ENCODE peak calls at places on chromosomes 7 and 10, in six cellular contexts. M is prostate gland, Q is WERI-Rb-1, A is ascending aorta, W is IMR-90, S is left ventricle myocardium inferior. L is an unnamed sample.

GRCh38 chr7:106543221-106543757 is 117.7 kb downstream of the CCDC71L start:
- DNase-seq in W (no peak), S (no peak), Q (no peak), M (no peak), A (no peak), L (no peak)

GRCh38 chr10:45547966-45548513 is 124.5 kb downstream of the ZFAND4 start:
- DNase-seq in S (no peak), Q (no peak), W (no peak), M (no peak), A (no peak), L (no peak)

GRCh38 chr7:7719235-7719634 is 828 bp upstream of the RPA3 start:
- DNase-seq in S (no peak), Q (peak), W (peak), M (peak), A (no peak), L (no peak)

GRCh38 chr10:11468126-11468742 is 143.2 kb downstream of the USP6NL start:
- DNase-seq in W (peak), S (no peak), M (no peak), A (no peak), Q (no peak), L (no peak)

GRCh38 chr10:49631975-49632374 is 18.1 kb downstream of the CHAT start:
- DNase-seq in W (no peak), S (no peak), A (no peak), M (no peak), Q (no peak), L (no peak)

GRCh38 chr10:131723601-131724530 is 176.9 kb upstream of the PPP2R2D start:
- DNase-seq in S (no peak), M (no peak), Q (no peak), W (no peak), A (no peak), L (no peak)

GRCh38 chr10:117362313-117362712 is 12.9 kb downstream of the PDZD8 start:
- DNase-seq in S (no peak), W (peak), Q (no peak), A (no peak), M (no peak), L (no peak)

GRCh38 chr10:79490400-79491081 is 21.8 kb upstream of the EIF5AL1 start:
- DNase-seq in A (no peak), M (no peak), Q (peak), S (peak), W (peak), L (peak)

GRCh38 chr7:112646787-112647186 is 143.4 kb downstream of the TMEM168 start:
- DNase-seq in Q (peak), A (no peak), S (no peak), W (no peak), M (no peak), L (no peak)

GRCh38 chr7:94584113-94584512 is 71.8 kb downstream of the SGCE start:
- DNase-seq in Q (no peak), M (peak), A (no peak), S (no peak), W (peak), L (no peak)

GRCh38 chr7:147096629-147097028 is 980.0 kb downstream of the CNTNAP2 start:
- DNase-seq in A (no peak), Q (no peak), W (no peak), S (no peak), M (no peak), L (no peak)

GRCh38 chr7:11343818-11344413 is 370.2 kb downstream of the PHF14 start:
- DNase-seq in S (no peak), A (no peak), W (peak), Q (no peak), M (peak), L (no peak)

GRCh38 chr10:71230656-71231025 is 18.3 kb downstream of the UNC5B start:
- DNase-seq in S (no peak), A (no peak), M (no peak), W (no peak), Q (no peak), L (no peak)

GRCh38 chr10:125982256-125982948 is 86.0 kb downstream of the FANK1 start:
- DNase-seq in W (peak), S (no peak), A (no peak), M (peak), Q (peak), L (peak)

GRCh38 chr10:31017534-31018361 is 13.9 kb downstream of the ZNF438 start:
- DNase-seq in A (no peak), M (no peak), S (no peak), W (no peak), Q (peak), L (no peak)

GRCh38 chr7:55438765-55439525 is 73.8 kb downstream of the LANCL2 start:
- DNase-seq in Q (peak), W (peak), A (no peak), M (peak), S (peak), L (peak)

GRCh38 chr10:75195035-75195763 is 15.4 kb upstream of the VDAC2 start:
- DNase-seq in W (peak), S (no peak), A (no peak), Q (no peak), M (no peak), L (no peak)

GRCh38 chr7:16667355-16667754 is 21.4 kb downstream of the BZW2 start:
- DNase-seq in A (no peak), Q (no peak), M (no peak), W (no peak), S (no peak), L (no peak)

GRCh38 chr7:69638674-69639073 is 40.4 kb downstream of the AUTS2 start:
- DNase-seq in Q (no peak), W (no peak), M (no peak), S (no peak), A (no peak), L (no peak)

GRCh38 chr7:28093617-28094232 is 86.9 kb downstream of the JAZF1 start:
- DNase-seq in A (no peak), M (peak), S (peak), Q (peak), W (peak), L (peak)

GRCh38 chr7:132145466-132145865 is 430.8 kb downstream of the PLXNA4 start:
- DNase-seq in W (peak), S (peak), M (no peak), Q (peak), A (peak), L (no peak)

GRCh38 chr10:25297466-25297865 is 122.7 kb downstream of the GPR158 start:
- DNase-seq in M (no peak), Q (no peak), A (no peak), S (no peak), W (no peak), L (no peak)

GRCh38 chr7:1040790-1041189 is 3.6 kb upstream of the GPR146 start:
- DNase-seq in M (no peak), W (peak), S (no peak), Q (peak), A (no peak), L (no peak)

GRCh38 chr10:5043716-5044115 is 40.1 kb upstream of the AKR1C2 start:
- DNase-seq in S (no peak), M (peak), Q (no peak), W (no peak), A (no peak), L (peak)

GRCh38 chr10:119090026-119090808 is 9.6 kb upstream of the EIF3A start:
- DNase-seq in W (no peak), M (no peak), A (no peak), Q (no peak), S (no peak), L (no peak)

GRCh38 chr10:118080817-118081216 is 34.1 kb upstream of the RAB11FIP2 start:
- DNase-seq in S (no peak), M (no peak), A (no peak), Q (no peak), W (no peak), L (no peak)

GRCh38 chr10:117442521-117442920 is 67.3 kb upstream of the PDZD8 start:
- DNase-seq in W (no peak), M (no peak), A (peak), Q (no peak), S (no peak), L (no peak)

GRCh38 chr10:123096452-123096851 is 39.3 kb upstream of the HMX3 start:
- DNase-seq in W (no peak), Q (no peak), S (no peak), M (no peak), A (no peak), L (no peak)

GRCh38 chr10:84244651-84245270 is at the start of gene RGR:
- DNase-seq in Q (peak), S (peak), M (no peak), A (no peak), W (no peak), L (no peak)

GRCh38 chr10:133458021-133458709 is 4.4 kb downstream of the SCART1 start:
- DNase-seq in S (peak), Q (no peak), M (no peak), W (no peak), A (no peak), L (no peak)

GRCh38 chr7:159093351-159093971 is 51.2 kb downstream of the VIPR2 start:
- DNase-seq in S (no peak), M (no peak), A (no peak), Q (peak), W (no peak), L (no peak)

GRCh38 chr7:75628055-75628454 is 110.7 kb downstream of the HIP1 start:
- DNase-seq in M (no peak), W (no peak), S (no peak), A (no peak), Q (no peak), L (no peak)

GRCh38 chr10:34637419-34637911 is 177.6 kb downstream of the PARD3 start:
- DNase-seq in M (peak), A (no peak), S (peak), W (peak), Q (peak), L (peak)

GRCh38 chr10:115846528-115846927 is 426.5 kb downstream of the GFRA1 start:
- DNase-seq in A (no peak), S (no peak), M (no peak), Q (no peak), W (no peak), L (no peak)

GRCh38 chr10:2392145-2392812 is 655.0 kb upstream of the ADARB2 start:
- DNase-seq in M (no peak), Q (no peak), A (no peak), W (no peak), S (no peak), L (no peak)

GRCh38 chr7:149845257-149845980 is 7.2 kb downstream of the ZNF862 start:
- DNase-seq in W (no peak), A (no peak), S (no peak), Q (no peak), M (no peak), L (no peak)

GRCh38 chr7:20647908-20648776 is 32.7 kb downstream of the ABCB5 start:
- DNase-seq in S (no peak), W (no peak), A (no peak), Q (peak), M (no peak), L (no peak)

GRCh38 chr10:99337261-99337905 is 8.2 kb downstream of the CNNM1 start:
- DNase-seq in W (no peak), Q (peak), S (no peak), A (no peak), M (no peak), L (no peak)

GRCh38 chr10:69377936-69378335 is 38.8 kb downstream of the TACR2 start:
- DNase-seq in Q (no peak), A (no peak), S (no peak), W (no peak), M (no peak), L (no peak)

GRCh38 chr7:114865564-114865963 is 56.3 kb upstream of the MDFIC start:
- DNase-seq in S (peak), A (no peak), W (peak), M (peak), Q (peak), L (peak)
- TF ChIP-seq CTCF in S (peak), A (peak), W (peak), M (peak), Q (peak), L (peak)

DNA sequence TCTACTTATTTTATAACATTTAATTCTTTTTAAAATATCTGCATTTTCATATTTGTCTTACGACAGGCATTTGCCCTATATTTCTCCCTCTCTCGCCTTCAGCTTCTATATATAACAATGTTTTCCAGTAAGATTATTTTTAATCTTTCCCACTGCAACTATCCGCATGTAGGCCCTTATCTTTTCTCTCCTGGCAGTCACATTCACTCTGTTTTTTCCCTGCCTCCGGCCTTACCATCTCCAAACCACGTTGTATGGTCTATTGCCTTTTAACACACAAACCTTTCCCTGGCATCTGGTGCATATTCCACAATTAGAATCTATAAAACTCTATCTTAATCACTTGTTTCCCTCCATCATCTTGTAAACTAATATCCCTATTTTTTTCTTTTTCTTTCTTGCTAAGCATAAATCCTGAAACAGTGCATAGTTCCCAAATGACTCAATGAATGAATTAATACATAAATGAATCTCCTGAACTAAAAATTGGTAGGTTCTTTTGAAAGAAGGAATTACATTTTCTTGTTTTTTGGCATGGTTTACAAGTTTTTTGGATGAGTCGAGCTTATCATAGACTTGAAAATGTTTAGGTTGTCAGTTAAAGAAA is 173.2 kb downstream of the SEMA3A start:
- DNase-seq in S (no peak), A (no peak), M (no peak), W (peak), Q (no peak), L (no peak)
- H3K27ac ChIP-seq in S (peak), A (no peak), M (no peak), W (no peak), Q (no peak), L (no peak)

GRCh38 chr7:18694911-18695310 is 199.4 kb downstream of the HDAC9 start:
- DNase-seq in W (no peak), S (no peak), Q (no peak), M (no peak), A (no peak), L (no peak)

GRCh38 chr7:18693826-18694225 is 198.3 kb downstream of the HDAC9 start:
- DNase-seq in A (no peak), S (no peak), M (no peak), W (no peak), Q (no peak), L (no peak)

GRCh38 chr7:18689535-18689934 is 194.0 kb downstream of the HDAC9 start:
- DNase-seq in W (no peak), S (no peak), M (no peak), Q (no peak), A (no peak), L (no peak)

GRCh38 chr7:18694484-18694883 is 198.9 kb downstream of the HDAC9 start:
- DNase-seq in M (no peak), W (no peak), Q (no peak), S (no peak), A (no peak), L (no peak)

DNA sequence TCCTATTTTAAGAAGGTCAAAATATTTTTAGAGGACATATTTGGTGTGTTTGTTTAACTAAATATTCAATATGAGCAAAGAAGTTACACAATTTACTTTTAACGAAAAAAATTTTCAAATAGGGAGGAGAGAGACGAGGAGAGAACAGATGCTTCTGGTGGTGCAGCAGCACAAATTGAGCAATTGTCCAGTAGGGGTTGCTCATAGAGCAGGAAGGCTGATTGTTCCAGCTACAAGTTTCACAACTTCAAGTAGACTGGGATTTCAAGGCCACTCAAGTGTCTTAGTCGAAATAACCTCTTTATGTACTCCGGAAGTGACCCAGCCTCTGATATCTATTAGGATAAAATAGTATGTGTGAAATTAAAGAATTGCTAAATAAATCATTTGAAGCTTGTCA is 197.9 kb downstream of the HDAC9 start:
- DNase-seq in S (no peak), M (no peak), A (no peak), Q (peak), W (peak), L (peak)
- TF ChIP-seq CTCF in S (peak), M (no peak), A (peak), Q (peak), W (peak), L (peak)

DNA sequence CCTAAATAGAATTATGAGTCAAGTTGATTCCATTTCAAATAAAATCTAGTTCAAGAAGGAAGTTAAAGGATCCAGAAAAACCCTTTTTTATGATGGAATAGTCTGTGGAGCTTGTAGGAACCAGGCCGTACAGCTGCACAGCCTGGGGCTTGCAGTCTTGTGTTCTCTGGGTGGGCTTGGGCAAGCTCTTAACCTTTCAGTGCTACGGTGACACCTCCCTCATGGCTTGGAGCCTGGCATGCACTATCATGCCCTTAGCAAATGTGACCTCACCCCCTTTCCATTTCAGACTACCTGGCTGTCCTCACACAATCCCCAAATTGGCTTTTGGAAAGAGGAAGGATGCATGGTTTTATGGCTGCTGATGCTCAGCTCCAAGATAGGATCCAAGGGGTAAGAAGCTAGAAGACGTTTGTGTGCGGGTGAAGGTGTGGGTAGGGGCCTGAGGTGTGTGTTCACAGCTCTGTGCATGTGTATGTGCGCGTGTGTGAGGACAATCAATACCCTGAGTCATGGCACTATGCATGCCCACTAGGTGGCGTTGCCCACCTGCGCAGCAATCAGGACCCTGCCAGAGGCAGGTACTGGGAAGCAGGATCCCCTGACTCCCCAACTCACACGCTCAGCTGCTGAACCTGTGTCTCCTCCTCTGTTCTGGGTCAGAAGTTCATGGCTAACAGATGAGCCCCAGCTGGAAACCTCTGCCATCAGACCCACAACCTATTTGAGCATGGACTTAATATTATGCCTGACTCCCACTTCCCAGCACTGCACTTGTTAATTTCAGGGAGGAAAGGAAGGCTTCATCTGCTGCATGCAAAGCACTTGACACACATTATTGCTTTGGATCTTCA is 113.4 kb downstream of the PTPN20 start:
- DNase-seq in Q (peak), A (no peak), W (peak), M (peak), S (peak), L (peak)
- H3K27ac ChIP-seq in Q (peak), A (no peak), W (no peak), M (no peak), S (no peak), L (no peak)

L was measured in thyroid gland.